ENCODE peak calls at places on chromosome 7, in eight cellular contexts. A is ascending aorta; Q is esophagus squamous epithelium; F is IMR-90; T is heart right ventricle; W is CD8-positive, alpha-beta memory T cell; O is fibroblast of lung; Y is transverse colon. U is an unnamed sample.

GRCh38 chr7:157528785-157529341 is 192.1 kb downstream of the DNAJB6 start:
- DNase-seq in Y (no peak), O (no peak), W (no peak), F (no peak), T (no peak), A (no peak), Q (no peak), U (no peak)

GRCh38 chr7:150945853-150946825 is 32.0 kb downstream of the KCNH2 start:
- DNase-seq in F (no peak), O (no peak), W (no peak), Y (peak; percentile 51), Q (no peak), A (no peak), T (peak; percentile 79), U (peak; percentile 38)

GRCh38 chr7:106681815-106682495 is 21.0 kb upstream of the CCDC71L start:
- DNase-seq in W (no peak), Q (no peak), T (no peak), F (peak; percentile 70), A (no peak), Y (no peak), O (peak; percentile 31), U (no peak)

GRCh38 chr7:105245398-105246099 is 143.2 kb downstream of the SRPK2 start:
- DNase-seq in Y (no peak), T (no peak), O (peak; percentile 9), Q (no peak), W (no peak), F (no peak), A (no peak), U (no peak)

GRCh38 chr7:157302314-157302711 is 34.5 kb upstream of the DNAJB6 start:
- DNase-seq in A (peak; percentile 70), W (peak; percentile 85), O (no peak), Y (peak; percentile 67), Q (peak; percentile 58), T (peak; percentile 60), F (peak; percentile 33), U (peak; percentile 42)

GRCh38 chr7:85021090-85021704 is 165.7 kb downstream of the SEMA3D start:
- DNase-seq in Y (no peak), T (no peak), O (peak; percentile 45), W (no peak), F (peak; percentile 31), A (no peak), Q (no peak), U (no peak)

GRCh38 chr7:11727864-11728263 is 104.1 kb downstream of the THSD7A start:
- DNase-seq in Y (no peak), F (no peak), Q (no peak), A (no peak), O (peak; percentile 81), T (no peak), W (no peak), U (no peak)

GRCh38 chr7:107207459-107207858 is 38.7 kb downstream of the HBP1 start:
- DNase-seq in A (no peak), W (no peak), O (no peak), F (no peak), Q (no peak), Y (no peak), T (no peak), U (no peak)

GRCh38 chr7:29022291-29022988 is 64.3 kb upstream of the TRIL start:
- DNase-seq in T (no peak), Y (no peak), A (no peak), F (no peak), O (no peak), W (no peak), Q (no peak), U (no peak)

GRCh38 chr7:90671571-90671970 is 75.5 kb downstream of the CDK14 start:
- DNase-seq in O (no peak), Q (no peak), A (no peak), W (no peak), F (no peak), Y (no peak), T (no peak), U (no peak)

GRCh38 chr7:4713183-4713784 is 31.2 kb downstream of the FOXK1 start:
- DNase-seq in W (no peak), Q (no peak), Y (peak; percentile 32), A (no peak), F (no peak), T (no peak), O (peak; percentile 76), U (no peak)

GRCh38 chr7:137880432-137880831 is 33.7 kb upstream of the DGKI start:
- DNase-seq in A (no peak), Y (no peak), F (peak; percentile 77), O (peak; percentile 82), W (no peak), Q (no peak), T (no peak), U (peak; percentile 88)

GRCh38 chr7:137879357-137880158 is 32.8 kb upstream of the DGKI start:
- DNase-seq in T (no peak), O (no peak), A (no peak), Y (no peak), F (peak; percentile 61), Q (no peak), W (no peak), U (peak; percentile 74)

GRCh38 chr7:137882261-137882668 is 35.5 kb upstream of the DGKI start:
- DNase-seq in T (no peak), O (peak; percentile 90), A (no peak), F (peak; percentile 100), Q (no peak), Y (no peak), W (no peak), U (peak; percentile 98)

GRCh38 chr7:137882806-137883205 is 36.0 kb upstream of the DGKI start:
- DNase-seq in W (no peak), Q (no peak), F (peak; percentile 50), T (no peak), A (no peak), O (no peak), Y (no peak), U (no peak)

DNA sequence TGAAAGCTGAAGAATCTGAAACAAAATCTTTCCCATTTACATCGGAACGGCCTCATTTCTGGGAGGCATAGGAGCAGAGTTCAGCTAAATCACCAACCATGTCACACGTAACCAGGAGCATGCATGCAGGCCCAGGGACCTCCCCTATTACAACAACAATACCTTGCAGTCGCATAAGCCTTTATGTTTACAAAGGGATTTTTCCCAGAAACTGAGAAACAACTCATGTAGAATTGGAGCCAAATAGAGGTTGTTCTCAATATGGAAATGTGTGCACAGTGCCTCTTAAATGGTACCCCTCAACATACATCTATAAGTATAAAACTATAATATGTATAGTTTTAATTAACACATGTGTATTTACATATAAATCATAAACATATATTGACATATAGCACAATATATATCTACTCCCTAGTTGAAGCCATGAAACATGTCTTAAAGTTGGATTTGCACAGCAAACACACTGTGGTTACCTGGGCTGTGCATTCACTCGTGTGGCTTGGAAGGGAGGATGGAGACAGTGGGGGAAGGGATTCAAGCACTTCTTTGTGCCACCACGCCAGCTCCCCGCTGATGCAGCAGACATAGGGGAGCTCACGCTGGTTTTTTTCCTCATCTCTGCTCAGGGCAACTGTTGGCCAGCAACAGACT is 35.0 kb upstream of the DGKI start:
- DNase-seq in A (no peak), T (no peak), W (no peak), Y (no peak), F (no peak), Q (no peak), O (no peak), U (no peak)
- H3K4me1 ChIP-seq in A (peaks cover 58% of the 10 kb centered on the region), T (peaks cover 40% of the 10 kb centered on the region), W (no peaks in the 10 kb centered on the region), Y (peaks cover 6% of the 10 kb centered on the region), F (peaks cover 17% of the 10 kb centered on the region), Q (peaks cover 73% of the 10 kb centered on the region), O (peaks cover 13% of the 10 kb centered on the region), U (peaks cover 71% of the 10 kb centered on the region)

GRCh38 chr7:2527505-2528464 is 8.2 kb downstream of the LFNG start:
- DNase-seq in Y (peak; percentile 66), F (peak; percentile 66), A (no peak), Q (no peak), W (no peak), T (peak; percentile 14), O (peak; percentile 56), U (peak; percentile 52)

GRCh38 chr7:2530076-2530967 is 10.7 kb downstream of the LFNG start:
- DNase-seq in Q (no peak), O (no peak), T (peak; percentile 42), A (no peak), Y (peak; percentile 55), F (no peak), W (peak; percentile 76), U (no peak)

GRCh38 chr7:2526659-2527504 is 7.3 kb downstream of the LFNG start:
- DNase-seq in T (peak; percentile 9), O (no peak), Q (no peak), W (no peak), A (no peak), Y (peak; percentile 56), F (no peak), U (no peak)

GRCh38 chr7:2529161-2530075 is 9.8 kb downstream of the LFNG start:
- DNase-seq in O (peak; percentile 57), Y (peak; percentile 68), W (peak; percentile 55), A (peak; percentile 56), Q (peak; percentile 67), T (peak; percentile 71), F (peak; percentile 52), U (no peak)

DNA sequence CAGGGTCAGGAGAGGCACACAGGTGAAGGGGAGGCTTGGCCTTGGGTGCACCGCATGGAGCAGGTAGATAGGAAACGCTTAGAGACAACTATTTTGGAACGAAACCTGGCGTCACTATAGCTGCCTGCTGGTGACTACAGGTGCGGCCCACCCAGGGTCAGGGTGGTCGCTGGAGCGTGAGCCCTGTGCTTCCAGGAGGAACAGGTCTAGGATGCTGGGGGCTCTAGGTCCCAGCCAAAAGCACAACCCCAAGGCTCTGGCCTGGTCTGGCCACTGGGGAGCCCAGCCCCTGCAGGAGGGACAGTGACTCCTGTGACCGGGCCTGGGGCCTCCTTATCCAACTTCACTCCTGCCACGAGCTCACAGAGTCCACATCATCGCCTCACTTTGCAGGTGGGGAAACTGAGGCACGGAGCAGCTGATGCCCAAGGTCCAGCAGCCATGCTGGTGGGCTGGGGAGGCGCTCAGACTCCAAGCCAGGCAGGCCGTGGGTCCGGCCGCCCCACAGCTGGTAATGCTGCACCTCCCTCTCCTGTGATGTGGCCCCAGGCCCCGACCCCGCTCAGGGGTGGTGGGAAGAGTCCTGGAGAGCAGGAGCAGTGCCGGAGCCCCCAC is 9.0 kb downstream of the LFNG start:
- DNase-seq in T (peak; percentile 20), F (no peak), Q (no peak), Y (no peak), A (no peak), O (no peak), W (peak; percentile 0), U (no peak)
- H3K4me1 ChIP-seq in T (peaks cover 78% of the 10 kb centered on the region), F (peaks cover 36% of the 10 kb centered on the region), Q (peaks cover 84% of the 10 kb centered on the region), Y (peaks cover 79% of the 10 kb centered on the region), A (peaks cover 10% of the 10 kb centered on the region), O (peaks cover 25% of the 10 kb centered on the region), W (peaks cover 76% of the 10 kb centered on the region), U (peaks cover 73% of the 10 kb centered on the region)

GRCh38 chr7:37195388-37195787 is 253.3 kb downstream of the ELMO1 start:
- DNase-seq in A (no peak), Q (no peak), T (no peak), F (no peak), Y (no peak), W (no peak), O (no peak), U (no peak)
- H3K4me1 ChIP-seq in A (peaks cover 11% of the 10 kb centered on the region), Q (peaks cover 24% of the 10 kb centered on the region), T (peaks cover 48% of the 10 kb centered on the region), F (no peaks in the 10 kb centered on the region), Y (peaks cover 8% of the 10 kb centered on the region), W (no peaks in the 10 kb centered on the region), O (no peaks in the 10 kb centered on the region), U (no peaks in the 10 kb centered on the region)

DNA sequence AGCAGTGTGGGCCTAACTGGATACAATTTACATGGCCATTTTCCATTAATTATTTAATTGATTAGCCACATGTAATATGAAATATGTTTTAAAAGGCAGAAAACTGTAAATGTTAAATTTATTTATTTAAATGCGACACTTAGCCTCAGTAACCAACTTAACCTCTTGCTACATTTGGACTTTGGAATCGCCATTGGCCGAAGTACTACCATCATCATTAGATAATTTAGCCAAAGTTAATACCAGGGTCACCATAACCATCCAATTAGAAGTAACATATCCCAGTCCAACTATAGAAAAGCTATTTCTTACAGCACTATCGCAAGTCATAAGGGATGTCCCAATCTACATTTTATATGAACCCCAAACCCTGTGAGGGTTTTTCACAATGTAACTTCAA is 558.6 kb upstream of the IGFBP3 start:
- DNase-seq in Y (no peak), Q (no peak), W (no peak), O (no peak), A (no peak), T (no peak), F (no peak), U (no peak)
- H3K4me1 ChIP-seq in Y (no peaks in the 10 kb centered on the region), Q (no peaks in the 10 kb centered on the region), W (no peaks in the 10 kb centered on the region), O (no peaks in the 10 kb centered on the region), A (no peaks in the 10 kb centered on the region), T (no peaks in the 10 kb centered on the region), F (no peaks in the 10 kb centered on the region), U (no peaks in the 10 kb centered on the region)